ENCODE peak calls at places on chromosomes 7 and 10, in five cellular contexts. Z is tibial artery, X is A549, Y is neural crest cell, T is lower lobe of right lung. A is an unnamed sample.
A peak's percentile ranks its signal among the peaks of the same experiment; 100 is the strongest.

GRCh38 chr7:56083150-56083785 is 9.5 kb downstream of the PHKG1 start:
- DNase-seq in Z (peak; percentile 80), T (no peak), Y (no peak), X (no peak), A (no peak)

GRCh38 chr10:4111593-4111992 is 326.6 kb upstream of the KLF6 start:
- DNase-seq in X (no peak), Z (no peak), Y (no peak), T (no peak), A (no peak)

GRCh38 chr10:10017716-10018115 is 1000.0 kb upstream of the CELF2 start:
- DNase-seq in X (no peak), Y (no peak), Z (no peak), T (no peak), A (no peak)

GRCh38 chr7:102125127-102125561 is 161.5 kb upstream of the SH2B2 start:
- DNase-seq in Z (peak; percentile 94), T (peak; percentile 90), X (peak; percentile 83), Y (no peak), A (no peak)

GRCh38 chr10:114028425-114028824 is 15.2 kb upstream of the ADRB1 start:
- DNase-seq in Z (no peak), T (no peak), X (no peak), Y (no peak), A (no peak)

GRCh38 chr10:75857269-75857846 is 425.9 kb downstream of the LRMDA start:
- DNase-seq in Z (no peak), X (no peak), T (no peak), Y (no peak), A (no peak)

GRCh38 chr7:124201768-124202349 is 169.0 kb upstream of the TMEM229A start:
- DNase-seq in Y (no peak), X (no peak), Z (no peak), T (no peak), A (no peak)

GRCh38 chr7:125727215-125727614 is 797.6 kb upstream of the POT1 start:
- DNase-seq in Y (no peak), X (no peak), Z (no peak), T (no peak), A (no peak)

GRCh38 chr10:122164028-122164601 is 107.0 kb upstream of the BTBD16 start:
- DNase-seq in Y (peak; percentile 43), T (no peak), Z (no peak), X (no peak), A (no peak)

GRCh38 chr10:128113026-128113425 is 13.2 kb downstream of the MKI67 start:
- DNase-seq in Y (no peak), Z (no peak), X (no peak), T (no peak), A (no peak)

GRCh38 chr7:957418-958220 is 3.1 kb upstream of the ADAP1 start:
- DNase-seq in Z (peak; percentile 79), X (no peak), T (peak; percentile 79), Y (no peak), A (no peak)

GRCh38 chr7:5173490-5173889 is 16.5 kb upstream of the WIPI2 start:
- DNase-seq in Z (no peak), X (no peak), Y (no peak), T (no peak), A (no peak)

GRCh38 chr7:151744051-151744580 is 132.8 kb downstream of the PRKAG2 start:
- DNase-seq in T (no peak), Y (no peak), Z (no peak), X (no peak), A (no peak)

GRCh38 chr7:76372984-76373833 is 14.4 kb upstream of the YWHAG start:
- DNase-seq in Y (no peak), X (peak; percentile 83), T (peak; percentile 25), Z (no peak), A (no peak)

GRCh38 chr7:154913645-154914579 is 89.0 kb downstream of the PAXIP1 start:
- DNase-seq in Z (peak; percentile 86), X (peak; percentile 64), Y (peak; percentile 95), T (peak; percentile 92), A (peak; percentile 28)

GRCh38 chr7:124276005-124276606 is 243.2 kb upstream of the TMEM229A start:
- DNase-seq in T (no peak), X (peak; percentile 1), Y (peak; percentile 39), Z (no peak), A (no peak)

GRCh38 chr10:33413093-33413442 is 78.6 kb upstream of the NRP1 start:
- DNase-seq in Y (no peak), X (no peak), T (no peak), Z (no peak), A (no peak)

GRCh38 chr10:5566606-5567005 is 41.8 kb downstream of the CALML3 start:
- DNase-seq in Y (no peak), Z (peak; percentile 32), X (no peak), T (no peak), A (no peak)

DNA sequence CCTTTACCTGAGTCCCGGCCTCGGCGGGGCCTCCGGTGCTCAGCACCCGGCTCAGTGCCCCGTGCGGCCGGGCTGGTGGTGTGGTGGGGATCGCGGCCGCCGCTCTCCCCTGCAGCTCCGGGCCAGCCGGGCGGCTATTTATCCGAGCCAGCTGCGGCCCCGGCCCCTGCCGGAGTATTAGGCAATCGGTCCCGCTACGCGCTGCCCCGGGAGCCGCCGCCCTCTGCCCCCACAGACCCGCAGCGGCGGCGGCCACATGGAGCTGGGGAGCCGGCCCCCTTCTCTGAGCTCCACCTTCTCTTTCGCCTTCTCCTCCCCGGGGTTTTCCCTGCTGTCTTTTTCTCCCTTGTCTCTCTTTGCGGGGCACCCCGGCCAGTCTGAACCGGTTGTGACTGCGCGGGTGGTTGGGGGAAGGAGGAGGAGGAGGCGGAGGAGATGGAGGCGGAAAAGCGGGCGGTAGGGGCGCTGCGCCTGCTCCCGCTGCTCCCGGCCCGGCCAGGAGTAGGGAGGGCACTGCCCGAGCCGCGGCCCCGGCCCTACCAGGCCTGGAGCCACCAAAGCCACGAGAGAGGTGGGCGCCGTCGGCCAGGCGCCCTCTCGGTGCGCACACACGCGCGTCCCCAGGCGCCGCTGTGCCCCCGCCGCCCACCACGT is at the start of gene SLC16A9:
- DNase-seq in X (peak; percentile 53), Z (peak; percentile 80), T (peak; percentile 54), Y (peak; percentile 67), A (no peak)
- TF ChIP-seq CTCF in X (peak; percentile 33), Z (peak; percentile 41), T (peak; percentile 15), Y (peak; percentile 53), A (peak; percentile 55)

DNA sequence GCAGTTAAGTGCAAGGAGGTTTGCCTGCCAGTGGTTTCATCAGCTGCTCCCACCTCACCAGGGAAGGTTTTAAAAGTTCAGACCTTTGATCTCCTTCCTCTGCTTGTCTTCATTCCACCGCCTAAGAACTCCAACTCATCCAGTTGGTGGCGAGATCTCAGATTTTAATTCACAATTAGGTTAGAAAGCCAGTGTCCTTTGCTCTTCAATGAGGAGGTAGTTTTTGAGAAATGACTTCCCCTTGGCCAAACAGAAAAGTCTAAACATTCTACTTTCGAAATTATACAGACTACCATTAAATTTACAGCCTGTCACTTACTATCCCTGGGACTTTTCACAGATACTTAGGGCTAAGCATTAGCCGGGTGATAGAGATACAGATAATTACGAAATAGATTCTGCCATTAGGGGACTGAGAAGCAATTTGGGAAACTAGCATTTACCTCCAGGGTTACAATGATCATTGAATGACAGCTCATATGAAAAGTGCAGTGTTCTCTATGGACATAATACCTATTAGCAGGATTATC is 513.4 kb upstream of the GHITM start:
- DNase-seq in T (no peak), Y (no peak), Z (no peak), X (no peak), A (no peak)
- TF ChIP-seq CTCF in T (no peak), Y (no peak), Z (no peak), X (no peak), A (no peak)

DNA sequence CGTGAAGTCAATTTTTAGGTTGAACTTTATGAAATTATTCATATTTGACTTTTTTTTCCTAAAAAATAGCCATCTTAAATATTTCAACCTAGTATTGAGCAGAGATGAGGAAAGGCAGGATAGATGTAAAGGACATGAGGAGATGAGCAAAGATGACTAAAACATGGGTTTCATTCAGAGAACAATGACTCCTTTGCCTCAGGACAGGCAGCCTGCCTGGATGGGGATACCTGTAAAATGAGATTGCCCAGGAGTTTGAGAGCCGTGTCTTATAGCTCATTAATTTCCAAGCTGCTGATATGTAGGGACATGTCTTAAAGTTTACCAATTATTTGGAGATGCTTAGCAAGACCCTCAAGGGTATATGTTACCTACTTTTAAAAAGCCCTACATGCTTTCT is 243.8 kb upstream of the MDFIC start:
- DNase-seq in Y (no peak), Z (no peak), T (no peak), X (no peak), A (no peak)
- TF ChIP-seq CTCF in Y (no peak), Z (no peak), T (no peak), X (no peak), A (no peak)

GRCh38 chr7:142431491-142431890 is 173.6 kb upstream of the PRSS58 start:
- DNase-seq in T (no peak), X (no peak), Y (no peak), Z (no peak), A (no peak)
- TF ChIP-seq CTCF in T (no peak), X (no peak), Y (no peak), Z (no peak), A (no peak)

DNA sequence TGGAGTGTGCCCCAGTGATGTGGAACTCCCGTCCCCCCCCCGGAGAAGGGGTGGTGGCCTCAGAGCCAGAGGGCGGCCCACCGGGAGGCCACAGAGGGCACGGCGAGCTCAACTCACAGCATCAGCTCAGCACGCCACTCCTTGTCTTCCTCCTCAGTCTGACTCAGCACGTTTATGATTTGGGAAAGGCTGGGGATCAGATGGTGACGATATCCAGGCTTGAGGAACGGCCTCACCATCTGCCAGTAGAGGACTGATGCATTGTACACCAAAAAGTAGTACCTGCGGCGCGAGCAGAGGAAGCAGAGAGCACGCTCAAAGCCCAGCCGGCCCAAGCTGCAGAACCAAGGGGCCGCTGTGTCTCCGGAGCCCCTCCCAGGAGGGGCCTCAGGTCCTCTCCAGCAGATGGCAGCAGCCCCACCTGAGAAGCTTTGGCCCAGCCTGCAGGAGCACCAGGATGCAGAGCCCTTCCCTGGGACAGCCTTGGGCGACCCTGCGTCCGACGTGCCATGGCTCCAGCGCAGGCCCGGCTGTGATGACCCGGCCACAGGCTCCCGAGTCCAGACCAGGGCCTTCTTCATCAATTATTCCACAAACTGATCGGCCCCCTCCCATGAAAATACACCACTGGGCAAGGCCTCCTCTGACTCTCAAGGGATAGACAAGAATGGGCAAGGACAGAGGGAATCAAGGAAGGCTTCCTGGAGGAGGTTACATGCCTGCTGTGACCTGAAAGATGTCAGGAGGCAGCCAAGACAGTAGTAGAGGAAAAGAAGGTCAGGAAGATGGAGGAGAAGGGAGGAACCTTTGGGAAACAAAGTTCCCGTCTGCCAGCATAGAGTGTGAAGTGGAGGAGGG is 3.7 kb downstream of the CFAP46 start:
- DNase-seq in X (no peak), Y (no peak), T (peak; percentile 39), Z (no peak), A (no peak)
- TF ChIP-seq CTCF in X (peak; percentile 41), Y (peak; percentile 52), T (peak; percentile 9), Z (no peak), A (peak; percentile 27)

GRCh38 chr10:62076872-62077271 is 175.4 kb downstream of the ARID5B start:
- DNase-seq in X (peak; percentile 69), Z (no peak), Y (no peak), T (no peak), A (no peak)
- TF ChIP-seq CTCF in X (peak; percentile 35), Z (no peak), Y (no peak), T (no peak), A (peak; percentile 40)